ENCODE peak calls at places on chromosomes 7 and 10, in ten cellular contexts. One of them, this sample, is unnamed.
A peak's percentile ranks its signal among the peaks of the same experiment; 100 is the strongest.

GRCh38 chr7:16484453-16485158 is 19.1 kb upstream of the SOSTDC1 start:
- DNase-seq in activated naive CD8-positive, alpha-beta T cell treated with anti-CD3 and anti-CD28 coated beads, Interleukin-2, amount 50 U/mL, for 16 hours: no peak
- DNase-seq in substantia nigra: no peak
- DNase-seq in NCI-H748 treated with DMSO at 0.1 percent for 48 hours: peak; percentile 14
- DNase-seq in T1000: no peak
- DNase-seq in Right ventricle myocardium superior: no peak
- DNase-seq in naive B cell: no peak
- DNase-seq in colonic mucosa: no peak
- DNase-seq in NB4: no peak
- DNase-seq in HTR-8/SVneo: peak; percentile 31
- DNase-seq in this sample: no peak

GRCh38 chr7:22429386-22429785 is 70.6 kb downstream of the STEAP1B start:
- DNase-seq in activated naive CD8-positive, alpha-beta T cell treated with anti-CD3 and anti-CD28 coated beads, Interleukin-2, amount 50 U/mL, for 16 hours: no peak
- DNase-seq in substantia nigra: no peak
- DNase-seq in NCI-H748 treated with DMSO at 0.1 percent for 48 hours: no peak
- DNase-seq in T1000: no peak
- DNase-seq in Right ventricle myocardium superior: no peak
- DNase-seq in naive B cell: no peak
- DNase-seq in colonic mucosa: no peak
- DNase-seq in NB4: no peak
- DNase-seq in HTR-8/SVneo: no peak
- DNase-seq in this sample: no peak

GRCh38 chr7:36945612-36946400 is 221.5 kb upstream of the AOAH start:
- DNase-seq in activated naive CD8-positive, alpha-beta T cell treated with anti-CD3 and anti-CD28 coated beads, Interleukin-2, amount 50 U/mL, for 16 hours: no peak
- DNase-seq in substantia nigra: no peak
- DNase-seq in NCI-H748 treated with DMSO at 0.1 percent for 48 hours: peak; percentile 95
- DNase-seq in T1000: no peak
- DNase-seq in Right ventricle myocardium superior: no peak
- DNase-seq in naive B cell: no peak
- DNase-seq in colonic mucosa: peak; percentile 45
- DNase-seq in NB4: no peak
- DNase-seq in HTR-8/SVneo: no peak
- DNase-seq in this sample: no peak

GRCh38 chr7:129606801-129607200 is 4.7 kb upstream of the NRF1 start:
- DNase-seq in activated naive CD8-positive, alpha-beta T cell treated with anti-CD3 and anti-CD28 coated beads, Interleukin-2, amount 50 U/mL, for 16 hours: no peak
- DNase-seq in substantia nigra: peak; percentile 22
- DNase-seq in NCI-H748 treated with DMSO at 0.1 percent for 48 hours: no peak
- DNase-seq in T1000: no peak
- DNase-seq in Right ventricle myocardium superior: no peak
- DNase-seq in naive B cell: peak; percentile 67
- DNase-seq in colonic mucosa: no peak
- DNase-seq in NB4: peak; percentile 28
- DNase-seq in HTR-8/SVneo: no peak
- DNase-seq in this sample: no peak

GRCh38 chr10:6240254-6240653 is 37.5 kb downstream of the PFKFB3 start:
- DNase-seq in activated naive CD8-positive, alpha-beta T cell treated with anti-CD3 and anti-CD28 coated beads, Interleukin-2, amount 50 U/mL, for 16 hours: no peak
- DNase-seq in substantia nigra: no peak
- DNase-seq in NCI-H748 treated with DMSO at 0.1 percent for 48 hours: no peak
- DNase-seq in T1000: no peak
- DNase-seq in Right ventricle myocardium superior: no peak
- DNase-seq in naive B cell: no peak
- DNase-seq in colonic mucosa: no peak
- DNase-seq in NB4: no peak
- DNase-seq in HTR-8/SVneo: no peak
- DNase-seq in this sample: no peak

GRCh38 chr10:77497748-77498147 is 139.9 kb downstream of the KCNMA1 start:
- DNase-seq in activated naive CD8-positive, alpha-beta T cell treated with anti-CD3 and anti-CD28 coated beads, Interleukin-2, amount 50 U/mL, for 16 hours: no peak
- DNase-seq in substantia nigra: no peak
- DNase-seq in NCI-H748 treated with DMSO at 0.1 percent for 48 hours: no peak
- DNase-seq in T1000: no peak
- DNase-seq in Right ventricle myocardium superior: no peak
- DNase-seq in naive B cell: no peak
- DNase-seq in colonic mucosa: no peak
- DNase-seq in NB4: no peak
- DNase-seq in HTR-8/SVneo: no peak
- DNase-seq in this sample: no peak

GRCh38 chr7:29915481-29916215 is 74.0 kb downstream of the SCRN1 start:
- DNase-seq in activated naive CD8-positive, alpha-beta T cell treated with anti-CD3 and anti-CD28 coated beads, Interleukin-2, amount 50 U/mL, for 16 hours: no peak
- DNase-seq in substantia nigra: no peak
- DNase-seq in NCI-H748 treated with DMSO at 0.1 percent for 48 hours: no peak
- DNase-seq in T1000: no peak
- DNase-seq in Right ventricle myocardium superior: no peak
- DNase-seq in naive B cell: no peak
- DNase-seq in colonic mucosa: no peak
- DNase-seq in NB4: no peak
- DNase-seq in HTR-8/SVneo: no peak
- DNase-seq in this sample: no peak

GRCh38 chr10:13788701-13789447 is 202.1 kb downstream of the PRPF18 start:
- DNase-seq in activated naive CD8-positive, alpha-beta T cell treated with anti-CD3 and anti-CD28 coated beads, Interleukin-2, amount 50 U/mL, for 16 hours: no peak
- DNase-seq in substantia nigra: peak; percentile 26
- DNase-seq in NCI-H748 treated with DMSO at 0.1 percent for 48 hours: no peak
- DNase-seq in T1000: no peak
- DNase-seq in Right ventricle myocardium superior: peak; percentile 81
- DNase-seq in naive B cell: no peak
- DNase-seq in colonic mucosa: no peak
- DNase-seq in NB4: no peak
- DNase-seq in HTR-8/SVneo: no peak
- DNase-seq in this sample: no peak

GRCh38 chr7:149809215-149809614 is 29.0 kb upstream of the ZNF862 start:
- DNase-seq in activated naive CD8-positive, alpha-beta T cell treated with anti-CD3 and anti-CD28 coated beads, Interleukin-2, amount 50 U/mL, for 16 hours: no peak
- DNase-seq in substantia nigra: no peak
- DNase-seq in NCI-H748 treated with DMSO at 0.1 percent for 48 hours: no peak
- DNase-seq in T1000: no peak
- DNase-seq in Right ventricle myocardium superior: peak; percentile 77
- DNase-seq in naive B cell: no peak
- DNase-seq in colonic mucosa: no peak
- DNase-seq in NB4: no peak
- DNase-seq in HTR-8/SVneo: no peak
- DNase-seq in this sample: no peak

GRCh38 chr7:150860978-150861295 is 8.6 kb downstream of the AOC1 start:
- DNase-seq in activated naive CD8-positive, alpha-beta T cell treated with anti-CD3 and anti-CD28 coated beads, Interleukin-2, amount 50 U/mL, for 16 hours: no peak
- DNase-seq in substantia nigra: no peak
- DNase-seq in NCI-H748 treated with DMSO at 0.1 percent for 48 hours: no peak
- DNase-seq in T1000: no peak
- DNase-seq in Right ventricle myocardium superior: no peak
- DNase-seq in naive B cell: no peak
- DNase-seq in colonic mucosa: peak; percentile 13
- DNase-seq in NB4: no peak
- DNase-seq in HTR-8/SVneo: no peak
- DNase-seq in this sample: no peak

This sample was measured in GM20000.